ENCODE peak calls at places on chromosomes 13 and 19, in five cellular contexts. Y is SK-N-SH, U is A549, O is GM12878, X is K562. V is an unnamed sample.

GRCh38 chr13:41061075-41061913 is at the start of gene WBP4:
- DNase-seq in O (peak; percentile 82), Y (peak; percentile 90), X (peak; percentile 73), U (peak; percentile 75), V (peak; percentile 95)

GRCh38 chr13:52903320-52903719 is 54.9 kb upstream of the PCDH8 start:
- DNase-seq in U (no peak), Y (no peak), O (peak; percentile 23), X (no peak), V (no peak)

GRCh38 chr13:22926176-22927007 is 254.4 kb upstream of the SGCG start:
- DNase-seq in Y (no peak), O (no peak), U (no peak), X (peak; percentile 85), V (no peak)

GRCh38 chr13:49062297-49062896 is 86.7 kb downstream of the FNDC3A start:
- DNase-seq in U (no peak), Y (no peak), X (no peak), O (no peak), V (peak; percentile 15)

GRCh38 chr13:88541993-88542392 is 870.8 kb downstream of the SLITRK5 start:
- DNase-seq in O (no peak), Y (no peak), X (no peak), U (no peak), V (no peak)

GRCh38 chr19:23799321-23799720 is 40.6 kb upstream of the ZNF681 start:
- DNase-seq in Y (no peak), X (no peak), O (peak; percentile 5), U (no peak), V (no peak)

GRCh38 chr13:23069571-23069970 is 111.2 kb upstream of the SGCG start:
- DNase-seq in X (no peak), O (no peak), U (no peak), Y (no peak), V (peak; percentile 87)

GRCh38 chr13:113088691-113089020 is 16.9 kb upstream of the F7 start:
- DNase-seq in Y (no peak), U (no peak), O (no peak), X (no peak), V (no peak)

GRCh38 chr19:49333426-49334288 is 1.5 kb upstream of the CD37 start:
- DNase-seq in Y (no peak), X (no peak), O (peak; percentile 84), U (no peak), V (peak; percentile 40)

GRCh38 chr19:36931684-36932083 is 15.6 kb downstream of the ZNF568 start:
- DNase-seq in Y (no peak), O (no peak), X (no peak), U (no peak), V (no peak)

GRCh38 chr13:75635101-75635620 is 969 bp upstream of the LMO7 start:
- DNase-seq in X (no peak), O (no peak), U (no peak), Y (no peak), V (no peak)

GRCh38 chr19:57807541-57807940 is 7.2 kb downstream of the ZNF552 start:
- DNase-seq in U (no peak), X (no peak), O (no peak), Y (no peak), V (no peak)

GRCh38 chr13:27174766-27175455 is 3.3 kb upstream of the USP12 start:
- DNase-seq in O (no peak), X (no peak), U (no peak), Y (no peak), V (peak; percentile 48)

GRCh38 chr13:100859861-100860260 is 185.3 kb upstream of the TMTC4 start:
- DNase-seq in X (no peak), U (no peak), Y (no peak), O (no peak), V (no peak)

GRCh38 chr13:34756572-34756971 is 185.5 kb upstream of the NBEA start:
- DNase-seq in O (no peak), Y (no peak), U (no peak), X (no peak), V (no peak)

GRCh38 chr13:108328848-108329247 is 59.3 kb downstream of the TNFSF13B start:
- DNase-seq in U (no peak), O (no peak), Y (no peak), X (no peak), V (no peak)

GRCh38 chr13:67549331-67549730 is 319.2 kb upstream of the PCDH9 start:
- DNase-seq in U (no peak), Y (no peak), X (no peak), O (no peak), V (peak; percentile 91)

GRCh38 chr19:948842-949496 is 23.1 kb downstream of the ARID3A start:
- DNase-seq in O (no peak), X (peak; percentile 62), Y (no peak), U (no peak), V (no peak)

GRCh38 chr13:98313023-98313937 is 136.2 kb upstream of the RNF113B start:
- DNase-seq in Y (no peak), X (no peak), U (no peak), O (no peak), V (no peak)

GRCh38 chr19:34556500-34556899 is 74.9 kb downstream of the WTIP start:
- DNase-seq in O (no peak), Y (no peak), X (peak; percentile 28), U (no peak), V (no peak)

GRCh38 chr13:112722433-112723250 is 32.8 kb downstream of the ATP11A start:
- DNase-seq in Y (no peak), O (no peak), X (peak; percentile 46), U (peak; percentile 61), V (peak; percentile 98)

GRCh38 chr19:1383014-1383310 is 745 bp upstream of the NDUFS7 start:
- DNase-seq in X (peak; percentile 89), Y (peak; percentile 85), U (peak; percentile 37), O (no peak), V (no peak)

GRCh38 chr19:38942471-38943181 is 11.9 kb downstream of the MRPS12 start:
- DNase-seq in Y (no peak), O (no peak), U (no peak), X (no peak), V (no peak)

GRCh38 chr19:38304866-38305429 is 897 bp downstream of the C19orf33 start:
- DNase-seq in U (peak; percentile 100), O (no peak), X (peak; percentile 97), Y (peak; percentile 58), V (no peak)

GRCh38 chr19:7628589-7629311 is 595 bp downstream of the XAB2 start:
- DNase-seq in U (no peak), Y (no peak), O (no peak), X (peak; percentile 47), V (no peak)

GRCh38 chr19:2536461-2536860 is 60.5 kb downstream of the GADD45B start:
- DNase-seq in Y (no peak), U (no peak), O (no peak), X (no peak), V (no peak)

GRCh38 chr13:23630349-23631093 is 60.3 kb downstream of the TNFRSF19 start:
- DNase-seq in U (no peak), Y (peak; percentile 42), X (no peak), O (no peak), V (no peak)

GRCh38 chr13:99197257-99197651 is 3.4 kb upstream of the UBAC2 start:
- DNase-seq in O (no peak), X (no peak), U (no peak), Y (no peak), V (no peak)

GRCh38 chr13:59088716-59089115 is 1075.0 kb downstream of the DIAPH3 start:
- DNase-seq in Y (no peak), X (no peak), U (no peak), O (no peak), V (peak; percentile 78)
- H3K4me2 ChIP-seq in Y (peak overlapping the region; percentile 62), X (no peak overlapping the region), U (no peak overlapping the region), O (no peak overlapping the region), V (peak overlapping the region; percentile 48)

DNA sequence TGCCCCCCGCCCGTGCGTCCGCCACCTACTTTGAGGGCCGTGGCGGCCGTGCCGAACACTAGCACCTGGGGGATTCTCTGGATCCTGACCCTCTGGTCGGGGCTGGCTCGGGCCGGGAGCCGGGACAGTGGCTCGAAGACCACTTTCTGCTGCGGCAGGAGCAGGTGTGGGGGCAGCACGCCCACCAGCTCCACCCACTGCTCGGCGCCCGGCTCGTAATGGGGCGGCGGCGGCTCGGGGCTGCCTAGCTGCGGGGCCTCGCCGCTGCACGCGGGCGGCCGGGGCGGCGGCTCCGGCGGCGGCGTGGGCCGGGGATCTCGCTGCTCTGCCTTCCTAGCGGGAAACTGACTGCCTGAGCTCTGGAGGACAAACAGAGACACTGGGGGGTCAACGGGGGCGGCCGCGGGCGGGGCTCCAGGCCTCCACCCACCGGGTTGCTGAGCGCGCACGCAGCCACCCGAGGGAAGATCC is 26.4 kb downstream of the DCAF15 start:
- DNase-seq in Y (no peak), O (no peak), U (no peak), X (peak; percentile 67), V (no peak)
- TF ChIP-seq RCOR1 in Y (no peak), O (no peak), U (no peak), X (no peak), V (no peak)

GRCh38 chr13:74218291-74218690 is 84.1 kb upstream of the KLF12 start:
- DNase-seq in O (no peak), Y (no peak), X (no peak), U (no peak), V (no peak)

GRCh38 chr13:74215420-74215819 is 81.2 kb upstream of the KLF12 start:
- DNase-seq in X (no peak), O (no peak), U (no peak), Y (no peak), V (no peak)

GRCh38 chr13:74210693-74211393 is 76.6 kb upstream of the KLF12 start:
- DNase-seq in X (no peak), Y (peak; percentile 25), U (no peak), O (no peak), V (peak; percentile 98)

GRCh38 chr13:74217816-74218215 is 83.6 kb upstream of the KLF12 start:
- DNase-seq in Y (no peak), U (no peak), O (no peak), X (no peak), V (peak; percentile 97)

DNA sequence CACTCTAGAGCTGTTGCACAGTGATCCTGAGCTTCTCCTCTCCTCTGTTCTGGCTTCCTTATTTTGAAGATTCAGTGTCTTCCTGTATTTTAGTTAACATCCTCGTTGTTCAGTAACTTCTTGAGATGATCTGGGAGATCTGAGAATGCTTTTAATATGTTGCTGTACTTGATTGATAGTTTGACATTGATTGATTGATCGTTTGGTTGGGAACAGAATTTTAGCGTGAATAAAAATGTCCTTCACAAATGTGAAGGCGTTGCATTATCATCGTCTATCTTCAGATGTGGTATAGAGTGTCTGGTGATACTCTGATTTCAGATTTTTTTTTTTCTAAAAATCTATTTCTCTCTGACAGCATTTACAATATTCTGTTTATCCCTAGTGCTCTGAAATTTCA is 80.1 kb upstream of the KLF12 start:
- DNase-seq in X (no peak), Y (no peak), U (no peak), O (no peak), V (no peak)
- H3K4me2 ChIP-seq in X (no peak overlapping the region), Y (no peak overlapping the region), U (no peak overlapping the region), O (no peak overlapping the region), V (no peak overlapping the region)

DNA sequence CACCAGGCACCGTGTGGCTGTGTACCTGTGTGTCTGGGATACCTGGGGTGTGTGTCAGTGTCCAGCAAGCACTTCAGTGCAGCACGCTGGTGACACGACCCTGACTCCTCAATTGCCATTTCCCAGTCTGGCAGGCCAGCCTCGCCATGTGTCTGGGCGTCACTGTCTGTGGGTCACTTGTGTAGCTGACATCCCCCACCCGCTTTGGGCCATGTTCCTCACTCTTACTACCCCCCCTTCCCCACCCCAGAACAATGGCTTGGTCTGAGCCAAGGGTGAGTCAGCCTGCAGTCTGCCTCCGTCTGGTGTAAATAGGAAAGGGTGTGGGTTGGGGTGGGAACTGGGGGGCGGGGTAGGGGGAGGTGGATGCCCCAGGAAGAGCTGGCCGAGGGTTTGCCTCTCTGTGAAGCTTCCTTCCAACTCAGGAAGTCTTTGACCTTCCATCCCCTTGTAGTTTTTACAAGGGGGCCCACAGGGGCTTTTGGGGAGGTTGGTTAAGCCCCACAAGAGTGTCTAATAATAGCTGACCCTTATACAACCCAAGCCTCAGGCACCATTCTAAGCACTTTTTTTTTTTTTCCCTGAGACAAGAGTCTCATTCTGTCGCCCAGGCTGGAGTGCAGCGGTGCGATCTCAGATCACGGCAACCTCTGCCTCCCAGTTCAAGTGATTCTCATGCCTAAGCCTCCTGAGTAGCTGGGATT is 17.6 kb downstream of the NOVA2 start:
- DNase-seq in Y (peak; percentile 56), O (no peak), X (no peak), U (no peak), V (peak; percentile 7)
- TF ChIP-seq RCOR1 in Y (no peak), O (no peak), X (no peak), U (no peak), V (no peak)

V was measured in IMR-90.